ENCODE peak calls at places on chromosomes 11 and 22, in six cellular contexts. M, Y, F, U, Q and W are unnamed samples.

GRCh38 chr22:17199131-17199731 is 20.0 kb downstream of the ADA2 start:
- DNase-seq in M (no peak), Y (peak; percentile 1), F (no peak), U (no peak), Q (no peak), W (peak; percentile 89)

GRCh38 chr22:46777609-46777970 is 15.1 kb downstream of the TBC1D22A start:
- DNase-seq in M (peak; percentile 83), Y (no peak), F (no peak), U (no peak), Q (peak; percentile 81), W (no peak)

GRCh38 chr11:120748485-120748814 is 236.9 kb downstream of the GRIK4 start:
- DNase-seq in M (no peak), Y (no peak), F (no peak), U (no peak), Q (no peak), W (no peak)

GRCh38 chr11:134516529-134516928 is 104.5 kb upstream of the B3GAT1 start:
- DNase-seq in M (peak; percentile 34), Y (no peak), F (no peak), U (no peak), Q (no peak), W (no peak)

GRCh38 chr11:108324587-108324986 is 101.7 kb downstream of the ATM start:
- DNase-seq in M (no peak), Y (no peak), F (no peak), U (no peak), Q (no peak), W (no peak)

GRCh38 chr11:130139401-130139800 is 20.2 kb upstream of the ST14 start:
- DNase-seq in M (no peak), Y (no peak), F (no peak), U (no peak), Q (no peak), W (no peak)

GRCh38 chr11:66413167-66413566 is 7.7 kb upstream of the NPAS4 start:
- DNase-seq in M (no peak), Y (no peak), F (no peak), U (no peak), Q (no peak), W (no peak)

GRCh38 chr11:70525466-70525865 is 127.1 kb downstream of the CTTN start:
- DNase-seq in M (no peak), Y (no peak), F (no peak), U (no peak), Q (peak; percentile 19), W (no peak)

GRCh38 chr11:17734418-17734911 is at the start of gene KCNC1:
- DNase-seq in M (peak; percentile 13), Y (no peak), F (no peak), U (peak; percentile 82), Q (no peak), W (no peak)

GRCh38 chr22:31893460-31893859 is 50.9 kb upstream of the YWHAH start:
- DNase-seq in M (no peak), Y (no peak), F (no peak), U (no peak), Q (no peak), W (no peak)

DNA sequence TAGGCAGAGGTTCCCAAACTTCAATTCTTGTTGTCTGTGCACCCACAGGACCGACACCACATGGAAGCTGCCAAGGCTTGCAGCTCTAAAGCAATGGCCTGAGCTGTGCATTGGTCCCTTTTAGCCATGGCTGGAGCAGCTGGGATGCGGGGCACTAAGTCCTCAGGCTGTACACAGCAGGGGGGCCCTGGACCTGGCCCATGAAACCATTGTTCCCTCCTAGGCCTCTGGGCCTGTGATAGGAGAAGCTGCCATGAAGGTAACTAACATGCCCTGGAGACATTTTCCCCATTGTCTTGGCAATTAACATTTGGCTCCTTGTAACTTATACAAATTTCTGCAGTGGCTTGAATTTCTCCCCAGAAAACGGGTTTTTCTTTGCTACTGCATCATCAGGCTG is 43.6 kb upstream of the SLC6A5 start:
- DNase-seq in M (no peak), Y (no peak), F (no peak), U (no peak), Q (no peak), W (no peak)
- TF ChIP-seq CTCF in M (no peak), Y (no peak), F (no peak), U (no peak), Q (no peak), W (no peak)

DNA sequence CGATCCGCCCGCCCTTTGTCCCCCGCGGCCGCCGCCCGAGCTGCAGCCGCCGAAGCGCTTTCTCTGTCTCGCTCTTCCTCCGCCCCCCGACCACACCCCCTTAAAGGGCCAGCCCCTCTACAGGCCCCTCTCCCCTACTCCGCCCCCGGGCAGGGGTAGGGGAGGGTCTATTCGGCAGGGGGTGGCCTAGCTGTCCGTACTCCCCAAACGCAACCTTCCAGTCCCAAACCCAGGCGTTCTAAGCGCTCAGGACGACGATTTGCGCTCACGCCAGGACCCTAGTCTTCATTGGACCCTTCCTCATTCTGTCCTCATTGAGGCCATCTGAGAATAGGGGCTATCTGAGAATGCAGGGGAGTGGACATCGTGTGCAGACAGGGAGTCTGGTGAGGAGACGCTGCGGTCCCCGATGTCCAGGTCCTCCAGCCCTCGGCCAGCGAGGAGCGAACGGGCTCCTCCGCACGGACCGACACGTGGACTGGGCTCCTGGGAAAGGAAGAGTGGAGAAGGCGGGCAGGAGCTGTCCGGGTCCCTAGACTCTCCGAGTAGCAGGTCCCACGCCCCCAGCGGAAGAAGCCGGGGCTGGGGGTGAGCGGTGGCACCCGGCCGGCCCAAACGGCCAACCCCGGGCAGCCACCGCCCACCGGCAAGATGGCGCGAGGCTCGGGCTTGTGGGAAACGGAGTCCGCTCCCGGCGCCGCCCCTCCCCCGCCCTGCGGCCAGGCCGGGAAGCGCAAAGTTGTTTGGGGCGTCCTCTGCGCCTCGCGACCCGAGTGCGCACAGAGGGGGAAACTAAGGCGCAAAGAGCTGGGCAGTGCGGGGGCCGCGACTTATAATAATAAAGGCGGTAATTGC is at the start of gene PPP1R14B:
- DNase-seq in M (peak; percentile 95), Y (no peak), F (peak; percentile 90), U (peak; percentile 94), Q (peak; percentile 94), W (no peak)
- TF ChIP-seq CTCF in M (peak; percentile 29), Y (no peak), F (no peak), U (no peak), Q (no peak), W (no peak)

GRCh38 chr11:45750439-45750838 is 54.5 kb upstream of the SLC35C1 start:
- DNase-seq in M (no peak), Y (no peak), F (no peak), U (no peak), Q (no peak), W (no peak)

GRCh38 chr11:45752136-45752535 is 52.8 kb upstream of the SLC35C1 start:
- DNase-seq in M (no peak), Y (no peak), F (no peak), U (no peak), Q (no peak), W (no peak)

GRCh38 chr11:45751430-45751829 is 53.5 kb upstream of the SLC35C1 start:
- DNase-seq in M (no peak), Y (no peak), F (no peak), U (no peak), Q (no peak), W (no peak)

GRCh38 chr11:45745065-45745811 is 59.7 kb upstream of the SLC35C1 start:
- DNase-seq in M (no peak), Y (no peak), F (no peak), U (peak; percentile 46), Q (peak; percentile 77), W (no peak)

GRCh38 chr11:45748801-45749200 is 56.1 kb upstream of the SLC35C1 start:
- DNase-seq in M (no peak), Y (no peak), F (no peak), U (no peak), Q (no peak), W (no peak)
- TF ChIP-seq CTCF in M (no peak), Y (no peak), F (no peak), U (no peak), Q (no peak), W (no peak)

GRCh38 chr11:58674609-58675008 is 52.1 kb downstream of the CNTF start:
- DNase-seq in M (no peak), Y (no peak), F (no peak), U (no peak), Q (no peak), W (no peak)

GRCh38 chr11:58676563-58677135 is 54.2 kb downstream of the CNTF start:
- DNase-seq in M (no peak), Y (no peak), F (no peak), U (no peak), Q (no peak), W (no peak)

GRCh38 chr11:58671946-58672345 is 49.5 kb downstream of the CNTF start:
- DNase-seq in M (no peak), Y (no peak), F (no peak), U (no peak), Q (no peak), W (no peak)

GRCh38 chr11:58675344-58676155 is 53.1 kb downstream of the CNTF start:
- DNase-seq in M (peak; percentile 93), Y (no peak), F (peak; percentile 82), U (peak; percentile 73), Q (peak; percentile 87), W (peak; percentile 24)
- TF ChIP-seq CTCF in M (peak; percentile 65), Y (peak; percentile 99), F (peak; percentile 93), U (peak; percentile 99), Q (peak; percentile 94), W (peak; percentile 98)

GRCh38 chr11:104327864-104328513 is 164.0 kb upstream of the PDGFD start:
- DNase-seq in M (no peak), Y (no peak), F (no peak), U (no peak), Q (no peak), W (no peak)

GRCh38 chr11:104329043-104329442 is 165.1 kb upstream of the PDGFD start:
- DNase-seq in M (no peak), Y (no peak), F (no peak), U (no peak), Q (no peak), W (no peak)

GRCh38 chr11:104328514-104328912 is 164.6 kb upstream of the PDGFD start:
- DNase-seq in M (no peak), Y (no peak), F (no peak), U (no peak), Q (no peak), W (no peak)

GRCh38 chr11:104333977-104334376 is 170.0 kb upstream of the PDGFD start:
- DNase-seq in M (no peak), Y (no peak), F (no peak), U (no peak), Q (no peak), W (no peak)

DNA sequence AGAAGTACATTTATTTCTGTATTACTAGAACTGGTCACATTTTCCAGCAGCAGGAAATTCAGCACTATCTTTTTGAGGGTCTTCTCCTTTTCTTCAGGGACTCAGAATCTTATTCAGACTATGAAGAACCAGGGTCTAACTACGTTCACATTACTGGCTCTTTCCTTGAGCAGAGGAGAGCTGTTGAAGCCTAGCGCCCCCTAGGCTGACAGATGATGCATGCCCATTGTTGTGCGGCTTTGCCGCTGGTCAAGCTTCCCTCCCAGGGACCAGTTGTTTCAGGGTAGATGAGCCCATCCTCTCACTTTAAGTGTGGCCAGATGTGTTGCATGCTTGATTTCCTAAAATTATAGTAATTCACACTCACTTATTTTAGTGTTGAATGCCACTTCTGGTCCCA is 168.2 kb upstream of the PDGFD start:
- DNase-seq in M (peak; percentile 52), Y (no peak), F (no peak), U (peak; percentile 38), Q (no peak), W (no peak)
- TF ChIP-seq CTCF in M (no peak), Y (peak; percentile 22), F (no peak), U (peak; percentile 25), Q (no peak), W (peak; percentile 37)

GRCh38 chr11:125423247-125423849 is 72.7 kb downstream of the FEZ1 start:
- DNase-seq in M (no peak), Y (no peak), F (no peak), U (peak; percentile 30), Q (no peak), W (no peak)
- TF ChIP-seq CTCF in M (no peak), Y (peak; percentile 60), F (no peak), U (peak; percentile 40), Q (no peak), W (peak; percentile 34)

GRCh38 chr11:8301622-8302021 is 37.9 kb upstream of the LMO1 start:
- DNase-seq in M (peak; percentile 26), Y (no peak), F (no peak), U (no peak), Q (no peak), W (no peak)
- TF ChIP-seq CTCF in M (no peak), Y (no peak), F (no peak), U (no peak), Q (no peak), W (no peak)